ENCODE peak calls at places on chromosomes 4 and X, in six cellular contexts. H is H9, D is neuronal stem cell, T is IMR-90, Z is mesendoderm, S is H1. I is an unnamed sample.

GRCh38 chr4:187726485-187726884 is 269.1 kb upstream of the ZFP42 start:
- DNase-seq in H (no peak), D (no peak), T (no peak), Z (no peak), S (no peak), I (no peak)

GRCh38 chr4:79212311-79212710 is 113.5 kb downstream of the NAA11 start:
- DNase-seq in H (no peak), D (no peak), T (no peak), Z (no peak), S (no peak), I (no peak)

GRCh38 chr4:24730256-24731001 is 64.9 kb upstream of the SOD3 start:
- DNase-seq in H (no peak), D (no peak), T (peak; percentile 54), Z (no peak), S (peak; percentile 40), I (no peak)

GRCh38 chr4:69591374-69591773 is 48.1 kb downstream of the UGT2A2 start:
- DNase-seq in H (no peak), D (no peak), T (no peak), Z (peak; percentile 4), S (no peak), I (no peak)

GRCh38 chr4:40723728-40724127 is 26.0 kb upstream of the NSUN7 start:
- DNase-seq in H (no peak), D (no peak), T (no peak), Z (no peak), S (no peak), I (no peak)

GRCh38 chr4:37648084-37648817 is 37.9 kb downstream of the RELL1 start:
- DNase-seq in H (peak; percentile 60), D (no peak), T (peak; percentile 96), Z (peak; percentile 93), S (no peak), I (peak; percentile 44)

GRCh38 chr4:97016186-97016945 is 1126.9 kb downstream of the STPG2 start:
- DNase-seq in H (no peak), D (no peak), T (no peak), Z (no peak), S (no peak), I (no peak)

GRCh38 chr4:74370912-74371311 is 6.0 kb downstream of the EREG start:
- DNase-seq in H (peak; percentile 61), D (peak; percentile 26), T (peak; percentile 64), Z (peak; percentile 78), S (no peak), I (peak; percentile 70)

GRCh38 chr4:97238956-97239698 is 904.1 kb downstream of the STPG2 start:
- DNase-seq in H (no peak), D (peak; percentile 20), T (no peak), Z (no peak), S (no peak), I (no peak)

GRCh38 chr4:34105311-34105710 is 2139.0 kb downstream of the ARAP2 start:
- DNase-seq in H (no peak), D (no peak), T (no peak), Z (no peak), S (no peak), I (no peak)

GRCh38 chrX:17713288-17713687 is 24.0 kb upstream of the SCML1 start:
- DNase-seq in H (no peak), D (no peak), T (no peak), Z (no peak), S (no peak), I (no peak)

GRCh38 chrX:17719651-17720050 is 17.6 kb upstream of the SCML1 start:
- DNase-seq in H (no peak), D (no peak), T (no peak), Z (peak; percentile 31), S (no peak), I (no peak)

GRCh38 chrX:17718649-17719165 is 18.6 kb upstream of the SCML1 start:
- DNase-seq in H (no peak), D (no peak), T (no peak), Z (no peak), S (no peak), I (no peak)
- H2AK5ac ChIP-seq in H (no peak overlapping the region), D (no peak overlapping the region), T (no peak overlapping the region), Z (no peak overlapping the region), S (no peak overlapping the region), I (no peak overlapping the region)

DNA sequence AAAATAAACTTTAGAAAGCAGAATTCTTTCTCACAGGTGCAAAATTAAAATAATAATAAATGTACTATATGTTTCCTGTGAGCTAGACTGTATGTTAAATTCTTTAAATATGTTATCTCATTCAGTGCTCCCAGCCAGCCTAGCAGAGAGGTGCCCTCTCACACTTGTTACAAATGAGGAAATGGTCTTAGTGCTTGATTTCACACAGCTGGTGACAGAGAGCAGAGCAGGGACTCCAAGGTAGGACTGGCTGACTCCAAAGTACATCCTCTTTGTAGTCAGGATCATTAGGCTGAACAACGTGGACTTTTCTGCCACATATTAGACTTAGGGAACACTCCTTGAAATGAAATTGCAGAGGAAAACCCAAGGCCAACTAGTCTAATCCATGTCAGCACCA is 72.0 kb upstream of the HHIP start:
- DNase-seq in H (no peak), D (no peak), T (no peak), Z (no peak), S (no peak), I (no peak)
- H2AK5ac ChIP-seq in H (no peak overlapping the region), D (no peak overlapping the region), T (no peak overlapping the region), Z (no peak overlapping the region), S (no peak overlapping the region), I (no peak overlapping the region)

GRCh38 chr4:121934635-121935034 is 17.2 kb downstream of the TRPC3 start:
- DNase-seq in H (no peak), D (no peak), T (no peak), Z (no peak), S (no peak), I (no peak)
- H2AK5ac ChIP-seq in H (no peak overlapping the region), D (no peak overlapping the region), T (no peak overlapping the region), Z (no peak overlapping the region), S (no peak overlapping the region), I (no peak overlapping the region)

DNA sequence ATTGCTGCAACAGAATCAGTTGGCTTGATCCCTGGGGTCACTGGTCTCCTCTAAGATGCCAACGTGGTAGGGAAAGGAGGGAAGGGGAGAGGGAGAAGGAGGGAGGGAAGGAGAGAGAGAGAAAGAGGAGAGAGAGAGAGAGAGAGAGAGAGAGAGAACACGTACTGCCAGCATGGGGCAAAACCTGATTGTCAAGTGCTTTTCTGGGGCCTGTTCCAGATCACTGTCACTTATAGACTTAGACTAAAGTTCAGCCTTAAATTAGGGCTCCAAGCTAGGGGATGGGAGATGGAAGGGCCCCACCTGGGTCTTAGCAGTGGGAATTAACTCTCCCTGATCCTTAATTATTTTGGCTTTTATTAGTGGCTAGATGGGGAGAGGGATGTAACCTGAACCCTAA is 12.9 kb downstream of the SHROOM4 start:
- DNase-seq in H (no peak), D (no peak), T (no peak), Z (no peak), S (no peak), I (no peak)
- H2AK5ac ChIP-seq in H (no peak overlapping the region), D (no peak overlapping the region), T (no peak overlapping the region), Z (no peak overlapping the region), S (no peak overlapping the region), I (no peak overlapping the region)

GRCh38 chr4:121237069-121237399 is 72.9 kb upstream of the TNIP3 start:
- DNase-seq in H (no peak), D (no peak), T (no peak), Z (no peak), S (no peak), I (no peak)
- H2AK5ac ChIP-seq in H (no peak overlapping the region), D (no peak overlapping the region), T (no peak overlapping the region), Z (no peak overlapping the region), S (no peak overlapping the region), I (no peak overlapping the region)

DNA sequence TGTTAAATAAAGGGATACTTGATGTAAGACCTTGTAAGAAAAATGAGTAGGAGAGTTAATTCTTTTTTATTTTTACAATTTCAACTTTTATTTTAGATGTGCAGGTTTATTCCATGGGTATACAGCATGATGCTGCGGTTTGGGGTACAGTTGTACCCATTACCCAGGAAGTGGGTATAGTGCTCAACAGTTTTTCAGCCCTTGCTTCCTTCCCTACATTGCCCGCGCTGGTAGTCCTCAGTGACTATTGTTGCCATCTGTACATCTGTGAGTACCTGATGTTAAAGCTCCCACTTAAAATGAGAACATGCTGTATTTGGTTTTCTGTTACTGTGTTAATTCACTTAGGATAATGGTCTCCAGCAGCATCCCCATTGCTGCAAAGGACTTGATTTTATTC is 9.7 kb downstream of the CLCN3 start:
- DNase-seq in H (no peak), D (no peak), T (no peak), Z (no peak), S (no peak), I (no peak)
- H2AK5ac ChIP-seq in H (no peak overlapping the region), D (no peak overlapping the region), T (no peak overlapping the region), Z (no peak overlapping the region), S (no peak overlapping the region), I (no peak overlapping the region)